ENCODE peak calls at places on chromosomes 12 and 14, in four cellular contexts. One of them, this sample, is unnamed.
A peak's percentile ranks its signal among the peaks of the same experiment; 100 is the strongest.

GRCh38 chr12:27828196-27828595 is 48.2 kb upstream of the MANSC4 start:
- DNase-seq in PC-3: peak; percentile 55
- DNase-seq in trophoblast cell: no peak
- DNase-seq in GM23248: peak; percentile 62
- DNase-seq in this sample: no peak

GRCh38 chr14:58298477-58298879 is at the start of gene ARID4A:
- DNase-seq in PC-3: no peak
- DNase-seq in GM23248: no peak
- DNase-seq in trophoblast cell: peak; percentile 4
- DNase-seq in this sample: no peak

GRCh38 chr12:44851586-44851985 is 24.5 kb downstream of the NELL2 start:
- DNase-seq in PC-3: no peak
- DNase-seq in GM23248: no peak
- DNase-seq in trophoblast cell: no peak
- DNase-seq in this sample: no peak

GRCh38 chr12:72282721-72283120 is 10.6 kb downstream of the TRHDE start:
- DNase-seq in trophoblast cell: no peak
- DNase-seq in PC-3: peak; percentile 66
- DNase-seq in GM23248: peak; percentile 34
- DNase-seq in this sample: peak; percentile 38

GRCh38 chr12:121939190-121939589 is 20.8 kb downstream of the CFAP251 start:
- DNase-seq in GM23248: no peak
- DNase-seq in trophoblast cell: peak; percentile 27
- DNase-seq in PC-3: no peak
- DNase-seq in this sample: no peak

GRCh38 chr14:59360923-59361794 is 104.0 kb downstream of the GPR135 start:
- DNase-seq in GM23248: peak; percentile 79
- DNase-seq in trophoblast cell: peak; percentile 91
- DNase-seq in PC-3: peak; percentile 100
- DNase-seq in this sample: peak; percentile 75

GRCh38 chr14:39673141-39674133 is 241.2 kb upstream of the FBXO33 start:
- DNase-seq in GM23248: peak; percentile 28
- DNase-seq in PC-3: peak; percentile 4
- DNase-seq in trophoblast cell: no peak
- DNase-seq in this sample: peak; percentile 49

GRCh38 chr14:28709571-28710305 is 56.8 kb upstream of the FOXG1 start:
- DNase-seq in GM23248: no peak
- DNase-seq in PC-3: no peak
- DNase-seq in trophoblast cell: no peak
- DNase-seq in this sample: peak; percentile 19

GRCh38 chr12:6921996-6922935 is 5.5 kb upstream of the ATN1 start:
- DNase-seq in GM23248: no peak
- DNase-seq in PC-3: no peak
- DNase-seq in trophoblast cell: no peak
- DNase-seq in this sample: peak; percentile 28

GRCh38 chr14:101445278-101445677 is 116.0 kb upstream of the DIO3 start:
- DNase-seq in PC-3: no peak
- DNase-seq in GM23248: no peak
- DNase-seq in trophoblast cell: no peak
- DNase-seq in this sample: no peak

GRCh38 chr12:57604454-57605307 is at the start of gene DTX3:
- DNase-seq in GM23248: peak; percentile 74
- DNase-seq in trophoblast cell: no peak
- DNase-seq in PC-3: no peak
- DNase-seq in this sample: peak; percentile 53

GRCh38 chr12:69623970-69624369 is 13.3 kb upstream of the LRRC10 start:
- DNase-seq in PC-3: no peak
- DNase-seq in GM23248: no peak
- DNase-seq in trophoblast cell: no peak
- DNase-seq in this sample: no peak

GRCh38 chr12:115450710-115451109 is 766.7 kb upstream of the TBX3 start:
- DNase-seq in PC-3: no peak
- DNase-seq in trophoblast cell: no peak
- DNase-seq in GM23248: no peak
- DNase-seq in this sample: peak; percentile 25

GRCh38 chr14:101596742-101597141 is 35.4 kb downstream of the DIO3 start:
- DNase-seq in PC-3: no peak
- DNase-seq in trophoblast cell: no peak
- DNase-seq in GM23248: no peak
- DNase-seq in this sample: no peak

GRCh38 chr14:88542857-88543795 is 11.7 kb downstream of the PTPN21 start:
- DNase-seq in GM23248: no peak
- DNase-seq in PC-3: no peak
- DNase-seq in trophoblast cell: no peak
- DNase-seq in this sample: no peak

GRCh38 chr12:75705749-75706719 is 194.6 kb upstream of the KRR1 start:
- DNase-seq in GM23248: peak; percentile 76
- DNase-seq in PC-3: peak; percentile 21
- DNase-seq in trophoblast cell: no peak
- DNase-seq in this sample: no peak

GRCh38 chr12:6476496-6476895 is 6.0 kb upstream of the VAMP1 start:
- DNase-seq in GM23248: peak; percentile 51
- DNase-seq in PC-3: no peak
- DNase-seq in trophoblast cell: peak; percentile 41
- DNase-seq in this sample: no peak

GRCh38 chr12:80862606-80863005 is 75.1 kb downstream of the LIN7A start:
- DNase-seq in trophoblast cell: no peak
- DNase-seq in PC-3: no peak
- DNase-seq in GM23248: peak; percentile 64
- DNase-seq in this sample: no peak

GRCh38 chr14:100988011-100988410 is 84.5 kb upstream of the RTL1 start:
- DNase-seq in PC-3: peak; percentile 64
- DNase-seq in GM23248: peak; percentile 56
- DNase-seq in trophoblast cell: no peak
- DNase-seq in this sample: no peak

GRCh38 chr14:64474041-64474440 is 8.7 kb downstream of the AKAP5 start:
- DNase-seq in PC-3: no peak
- DNase-seq in GM23248: no peak
- DNase-seq in trophoblast cell: no peak
- DNase-seq in this sample: no peak

GRCh38 chr12:121444842-121445202 is 44.9 kb downstream of the RNF34 start:
- DNase-seq in trophoblast cell: no peak
- DNase-seq in PC-3: no peak
- DNase-seq in GM23248: no peak
- DNase-seq in this sample: no peak

DNA sequence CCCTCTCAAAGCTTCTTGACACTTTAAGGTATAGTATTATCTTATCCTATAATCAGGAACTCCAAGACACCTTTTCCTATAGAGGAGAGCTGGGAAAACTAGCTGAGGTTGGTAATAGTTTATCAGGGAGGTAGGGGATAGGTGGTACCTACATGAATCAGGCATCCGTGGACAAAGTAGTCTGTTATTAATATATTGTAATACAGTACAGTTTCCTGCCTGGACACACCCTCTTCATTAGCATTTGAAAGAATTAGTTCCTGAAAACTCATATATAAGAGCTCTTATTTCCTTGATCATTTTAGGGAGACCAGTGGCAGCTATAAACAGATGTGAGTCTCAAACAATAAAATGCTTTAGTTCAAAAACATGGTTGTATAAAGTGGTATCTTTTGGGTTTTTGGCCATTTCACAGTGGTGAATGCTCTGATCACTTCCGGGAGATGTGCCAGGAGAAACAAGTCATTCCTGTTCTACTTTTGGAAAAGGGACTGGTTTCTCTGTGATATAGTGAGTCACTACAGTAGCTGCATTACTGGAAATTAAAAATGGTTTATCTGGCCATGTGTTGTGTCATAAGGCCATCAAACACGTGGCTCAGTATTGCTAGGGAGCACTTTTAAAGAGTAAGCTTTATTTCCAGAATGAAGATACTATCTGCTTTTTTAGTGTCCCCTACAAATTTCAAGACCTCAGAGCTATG is 98.1 kb downstream of the KLRB1 start:
- DNase-seq in GM23248: peak; percentile 75
- DNase-seq in trophoblast cell: no peak
- DNase-seq in PC-3: no peak
- DNase-seq in this sample: no peak
- H3K9ac ChIP-seq in GM23248: no peak overlapping the region
- H3K9ac ChIP-seq in trophoblast cell: no peak overlapping the region
- H3K9ac ChIP-seq in PC-3: no peak overlapping the region
- H3K9ac ChIP-seq in this sample: no peak overlapping the region

GRCh38 chr14:78997811-78998210 is 827.6 kb downstream of the NRXN3 start:
- DNase-seq in trophoblast cell: no peak
- DNase-seq in GM23248: peak; percentile 34
- DNase-seq in PC-3: no peak
- DNase-seq in this sample: no peak
- H3K9ac ChIP-seq in trophoblast cell: no peak overlapping the region
- H3K9ac ChIP-seq in GM23248: no peak overlapping the region
- H3K9ac ChIP-seq in PC-3: no peak overlapping the region
- H3K9ac ChIP-seq in this sample: no peak overlapping the region

GRCh38 chr12:124396544-124397398 is 101.9 kb downstream of the RFLNA start:
- DNase-seq in trophoblast cell: no peak
- DNase-seq in PC-3: no peak
- DNase-seq in GM23248: no peak
- DNase-seq in this sample: no peak

GRCh38 chr12:124393831-124394230 is 98.9 kb downstream of the RFLNA start:
- DNase-seq in GM23248: no peak
- DNase-seq in PC-3: no peak
- DNase-seq in trophoblast cell: no peak
- DNase-seq in this sample: no peak

GRCh38 chr12:124395986-124396385 is 101.1 kb downstream of the RFLNA start:
- DNase-seq in PC-3: peak; percentile 9
- DNase-seq in trophoblast cell: no peak
- DNase-seq in GM23248: peak; percentile 64
- DNase-seq in this sample: no peak

GRCh38 chr12:124394462-124395128 is 99.7 kb downstream of the RFLNA start:
- DNase-seq in PC-3: peak; percentile 7
- DNase-seq in trophoblast cell: no peak
- DNase-seq in GM23248: peak; percentile 67
- DNase-seq in this sample: no peak

GRCh38 chr12:124395284-124395752 is 100.4 kb downstream of the RFLNA start:
- DNase-seq in GM23248: peak; percentile 73
- DNase-seq in PC-3: peak; percentile 56
- DNase-seq in trophoblast cell: no peak
- DNase-seq in this sample: no peak
- H3K9ac ChIP-seq in GM23248: peak overlapping the region; percentile 41
- H3K9ac ChIP-seq in PC-3: no peak overlapping the region
- H3K9ac ChIP-seq in trophoblast cell: no peak overlapping the region
- H3K9ac ChIP-seq in this sample: no peak overlapping the region

GRCh38 chr12:79537675-79538074 is 153.1 kb downstream of the PAWR start:
- DNase-seq in PC-3: no peak
- DNase-seq in trophoblast cell: no peak
- DNase-seq in GM23248: no peak
- DNase-seq in this sample: no peak
- H3K9ac ChIP-seq in PC-3: no peak overlapping the region
- H3K9ac ChIP-seq in trophoblast cell: no peak overlapping the region
- H3K9ac ChIP-seq in GM23248: no peak overlapping the region
- H3K9ac ChIP-seq in this sample: no peak overlapping the region

GRCh38 chr12:49296836-49297694 is 2.1 kb downstream of the PRPH start:
- DNase-seq in trophoblast cell: no peak
- DNase-seq in PC-3: peak; percentile 79
- DNase-seq in GM23248: peak; percentile 33
- DNase-seq in this sample: peak; percentile 82

GRCh38 chr12:49298160-49298559 is 3.2 kb downstream of the PRPH start:
- DNase-seq in trophoblast cell: no peak
- DNase-seq in GM23248: no peak
- DNase-seq in PC-3: peak; percentile 44
- DNase-seq in this sample: no peak

GRCh38 chr12:49295087-49296001 is at the start of gene PRPH:
- DNase-seq in PC-3: no peak
- DNase-seq in trophoblast cell: no peak
- DNase-seq in GM23248: peak; percentile 32
- DNase-seq in this sample: peak; percentile 53

GRCh38 chr12:49296034-49296835 is 1.3 kb downstream of the PRPH start:
- DNase-seq in PC-3: peak; percentile 64
- DNase-seq in trophoblast cell: no peak
- DNase-seq in GM23248: peak; percentile 42
- DNase-seq in this sample: peak; percentile 59

GRCh38 chr12:49297695-49298060 is 2.7 kb downstream of the PRPH start:
- DNase-seq in GM23248: no peak
- DNase-seq in trophoblast cell: no peak
- DNase-seq in PC-3: no peak
- DNase-seq in this sample: no peak
- H3K9ac ChIP-seq in GM23248: no peak overlapping the region
- H3K9ac ChIP-seq in trophoblast cell: no peak overlapping the region
- H3K9ac ChIP-seq in PC-3: no peak overlapping the region
- H3K9ac ChIP-seq in this sample: no peak overlapping the region

DNA sequence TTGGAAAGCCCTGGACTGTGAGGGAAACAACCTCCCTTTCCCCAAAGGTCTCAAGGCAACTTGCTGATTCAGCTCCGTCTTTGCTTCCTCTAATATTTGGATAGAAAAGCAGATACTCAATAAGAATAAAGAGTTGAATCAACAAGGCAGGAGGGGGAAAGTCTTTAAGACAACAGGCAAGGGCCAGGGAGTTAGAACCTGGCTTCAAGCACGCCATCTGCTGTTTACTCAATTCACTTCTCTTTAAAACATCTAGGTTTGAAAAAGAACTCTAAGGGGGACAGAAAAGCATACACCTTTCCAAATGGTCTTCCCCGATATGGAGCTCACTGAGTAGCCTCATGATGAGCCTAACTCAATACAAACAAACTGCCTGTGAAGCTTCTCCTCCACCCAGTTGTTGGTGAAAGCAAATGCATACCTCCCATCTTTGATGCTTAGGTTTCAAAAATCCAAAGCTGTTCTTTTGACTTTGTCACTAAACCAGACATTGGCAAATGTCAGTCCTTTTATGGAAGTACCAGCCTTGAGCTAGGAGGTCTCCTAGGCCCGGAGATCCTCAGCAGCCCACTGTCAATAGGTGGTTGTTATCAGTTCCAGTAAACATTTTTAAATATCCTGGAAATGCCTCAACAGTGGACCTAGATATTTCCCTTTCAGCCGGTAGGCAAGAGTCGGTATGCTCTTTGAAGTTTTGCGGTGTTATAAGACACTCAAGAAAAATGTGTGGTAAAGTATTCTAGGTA is 76.2 kb downstream of the SAMD4A start:
- DNase-seq in trophoblast cell: no peak
- DNase-seq in GM23248: peak; percentile 39
- DNase-seq in PC-3: peak; percentile 46
- DNase-seq in this sample: peak; percentile 59
- H3K9ac ChIP-seq in trophoblast cell: no peak overlapping the region
- H3K9ac ChIP-seq in GM23248: no peak overlapping the region
- H3K9ac ChIP-seq in PC-3: no peak overlapping the region
- H3K9ac ChIP-seq in this sample: no peak overlapping the region

DNA sequence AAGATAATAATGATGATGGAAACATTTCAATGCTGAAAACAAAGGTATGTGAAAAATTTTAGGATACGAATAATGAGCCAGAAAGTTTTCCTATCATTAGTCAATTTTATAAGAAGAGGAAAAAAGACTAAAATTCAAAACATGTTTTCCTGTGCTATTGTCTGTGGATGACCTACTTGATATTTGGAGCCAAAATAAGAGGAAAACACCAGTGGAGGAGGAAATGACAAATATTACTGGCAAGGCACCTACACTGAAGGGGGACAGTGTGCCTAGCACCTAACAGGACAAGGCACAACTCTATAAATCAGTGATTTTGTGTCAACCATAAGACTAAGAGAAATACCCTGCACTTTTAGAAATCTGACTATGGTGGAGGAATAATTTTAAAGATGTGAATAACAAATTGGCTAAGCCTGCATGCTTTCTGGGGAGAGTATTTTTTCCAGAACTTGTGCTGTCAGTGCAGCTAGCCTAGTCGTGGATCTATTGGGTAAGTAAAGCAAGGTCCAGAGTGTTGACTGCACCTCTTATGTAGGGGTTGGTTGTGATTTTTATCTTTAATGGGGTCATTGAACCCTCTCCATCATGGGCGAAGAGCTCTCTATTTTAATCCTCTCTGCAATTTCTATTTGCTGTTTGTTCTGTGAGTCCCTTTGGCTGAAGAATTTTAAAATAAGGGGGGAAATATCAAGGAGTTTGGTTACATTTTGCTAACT is 398.0 kb downstream of the TMTC2 start:
- DNase-seq in PC-3: no peak
- DNase-seq in trophoblast cell: no peak
- DNase-seq in GM23248: no peak
- DNase-seq in this sample: no peak
- H3K9ac ChIP-seq in PC-3: no peak overlapping the region
- H3K9ac ChIP-seq in trophoblast cell: no peak overlapping the region
- H3K9ac ChIP-seq in GM23248: no peak overlapping the region
- H3K9ac ChIP-seq in this sample: no peak overlapping the region